ENCODE peak calls at places on chromosomes 1 and 21, in seven cellular contexts. Z, B, P, Q, D, W and U are unnamed samples.

GRCh38 chr1:159088566-159089183 is 12.1 kb upstream of the AIM2 start:
- ATAC-seq in Z (no peak), Q (no peak), W (no peak), D (no peak), P (no peak), B (no peak), U (no peak)

GRCh38 chr1:178664278-178664677 is 60.8 kb upstream of the RALGPS2 start:
- ATAC-seq in W (no peak), B (no peak), P (no peak), D (no peak), Z (no peak), Q (no peak), U (peak; percentile 63)

GRCh38 chr1:75394386-75395139 is 216.4 kb downstream of the SLC44A5 start:
- ATAC-seq in W (no peak), D (no peak), P (no peak), Q (no peak), B (no peak), Z (no peak), U (no peak)

GRCh38 chr21:27818847-27819246 is 852.0 kb upstream of the ADAMTS5 start:
- ATAC-seq in Q (no peak), P (peak; percentile 24), D (peak; percentile 43), Z (no peak), W (no peak), B (no peak), U (no peak)

GRCh38 chr1:61591316-61591715 is 133.6 kb downstream of the TM2D1 start:
- ATAC-seq in Q (no peak), B (no peak), P (peak; percentile 70), Z (no peak), D (peak; percentile 86), W (no peak), U (no peak)

GRCh38 chr1:197838836-197839235 is 63.6 kb upstream of the DENND1B start:
- ATAC-seq in P (no peak), Z (no peak), B (no peak), W (no peak), Q (no peak), D (no peak), U (peak; percentile 76)

GRCh38 chr1:54919367-54920359 is 32.7 kb upstream of the DHCR24 start:
- ATAC-seq in P (no peak), Q (no peak), B (no peak), Z (no peak), W (peak; percentile 93), D (no peak), U (peak; percentile 35)

GRCh38 chr1:16168622-16169021 is 12.8 kb upstream of the EPHA2 start:
- ATAC-seq in Q (no peak), P (no peak), W (no peak), Z (peak; percentile 38), D (no peak), B (no peak), U (no peak)

GRCh38 chr1:97348599-97349265 is 572.1 kb downstream of the DPYD start:
- ATAC-seq in B (no peak), P (no peak), Q (no peak), D (no peak), W (no peak), Z (no peak), U (no peak)

GRCh38 chr1:12745126-12745991 is 641 bp upstream of the CFAP107 start:
- ATAC-seq in W (no peak), Z (no peak), P (no peak), Q (no peak), B (no peak), D (no peak), U (no peak)